ENCODE peak calls at places on chromosomes 16 and 17, in five cellular contexts. One of them, this sample, is unnamed.

GRCh38 chr16:67105881-67106280 is 3.9 kb upstream of the PHAF1 start:
- DNase-seq in SW 1271: no peak
- DNase-seq in foreskin melanocyte: no peak
- DNase-seq in dorsolateral prefrontal cortex: no peak
- DNase-seq in nephron progenitor cell: no peak
- DNase-seq in this sample: peak; percentile 65

GRCh38 chr17:35257080-35257701 is 14.3 kb downstream of the SLFN5 start:
- DNase-seq in foreskin melanocyte: no peak
- DNase-seq in dorsolateral prefrontal cortex: no peak
- DNase-seq in SW 1271: peak; percentile 35
- DNase-seq in nephron progenitor cell: no peak
- DNase-seq in this sample: no peak

GRCh38 chr16:55503726-55504553 is 4.9 kb upstream of the LPCAT2 start:
- DNase-seq in foreskin melanocyte: no peak
- DNase-seq in dorsolateral prefrontal cortex: no peak
- DNase-seq in SW 1271: no peak
- DNase-seq in nephron progenitor cell: no peak
- DNase-seq in this sample: no peak

GRCh38 chr16:68644303-68644702 is 807 bp upstream of the CDH3 start:
- DNase-seq in nephron progenitor cell: peak; percentile 20
- DNase-seq in dorsolateral prefrontal cortex: no peak
- DNase-seq in foreskin melanocyte: no peak
- DNase-seq in SW 1271: no peak
- DNase-seq in this sample: no peak

GRCh38 chr16:81531415-81531814 is 86.8 kb downstream of the CMIP start:
- DNase-seq in nephron progenitor cell: no peak
- DNase-seq in SW 1271: no peak
- DNase-seq in dorsolateral prefrontal cortex: no peak
- DNase-seq in foreskin melanocyte: no peak
- DNase-seq in this sample: no peak

GRCh38 chr17:78318407-78318806 is 41.5 kb downstream of the SOCS3 start:
- DNase-seq in nephron progenitor cell: no peak
- DNase-seq in dorsolateral prefrontal cortex: no peak
- DNase-seq in SW 1271: no peak
- DNase-seq in foreskin melanocyte: no peak
- DNase-seq in this sample: no peak

GRCh38 chr16:26705346-26705745 is 361.4 kb upstream of the C16orf82 start:
- DNase-seq in dorsolateral prefrontal cortex: no peak
- DNase-seq in SW 1271: no peak
- DNase-seq in foreskin melanocyte: no peak
- DNase-seq in nephron progenitor cell: no peak
- DNase-seq in this sample: no peak

GRCh38 chr17:9054146-9054545 is 32.8 kb downstream of the NTN1 start:
- DNase-seq in nephron progenitor cell: no peak
- DNase-seq in foreskin melanocyte: no peak
- DNase-seq in SW 1271: no peak
- DNase-seq in dorsolateral prefrontal cortex: no peak
- DNase-seq in this sample: no peak

GRCh38 chr17:46979023-46979870 is at the start of gene RPRML:
- DNase-seq in dorsolateral prefrontal cortex: peak; percentile 67
- DNase-seq in foreskin melanocyte: no peak
- DNase-seq in nephron progenitor cell: peak; percentile 79
- DNase-seq in SW 1271: peak; percentile 50
- DNase-seq in this sample: peak; percentile 35

GRCh38 chr16:89045881-89046280 is 47.8 kb upstream of the ACSF3 start:
- DNase-seq in dorsolateral prefrontal cortex: no peak
- DNase-seq in nephron progenitor cell: no peak
- DNase-seq in SW 1271: no peak
- DNase-seq in foreskin melanocyte: no peak
- DNase-seq in this sample: no peak

GRCh38 chr16:47920709-47921108 is 235.1 kb downstream of the ABCC12 start:
- DNase-seq in nephron progenitor cell: no peak
- DNase-seq in foreskin melanocyte: no peak
- DNase-seq in dorsolateral prefrontal cortex: no peak
- DNase-seq in SW 1271: no peak
- DNase-seq in this sample: no peak